ENCODE peak calls at places on chromosomes 2 and 18, in six cellular contexts. I is pons; A is activated CD8-positive, alpha-beta memory T cell treated with anti-CD3 and anti-CD28 coated beads for 48 hours; H is heart left ventricle; S is cardiac fibroblast; W is HFFc6. U is an unnamed sample.

GRCh38 chr18:75070235-75070624 is 138.7 kb downstream of the PTGR3 start:
- DNase-seq in I (no peak), W (no peak), S (no peak), H (no peak), A (no peak), U (no peak)

GRCh38 chr2:29361255-29361654 is 246.0 kb downstream of the CLIP4 start:
- DNase-seq in I (no peak), S (peak), A (no peak), W (no peak), H (no peak), U (no peak)

GRCh38 chr2:127117603-127118002 is 10.6 kb upstream of the BIN1 start:
- DNase-seq in I (no peak), A (no peak), S (no peak), W (no peak), H (no peak), U (no peak)

GRCh38 chr2:60899230-60899891 is 18.0 kb downstream of the REL start:
- DNase-seq in A (no peak), I (no peak), S (no peak), W (no peak), H (no peak), U (no peak)

GRCh38 chr2:120291464-120292311 is 39.0 kb downstream of the RALB start:
- DNase-seq in H (no peak), W (peak), I (no peak), A (no peak), S (peak), U (peak)

GRCh38 chr2:104658149-104658839 is 195.6 kb upstream of the POU3F3 start:
- DNase-seq in A (no peak), I (peak), W (no peak), H (peak), S (no peak), U (peak)

GRCh38 chr2:128446049-128446811 is 127.6 kb upstream of the HS6ST1 start:
- DNase-seq in H (no peak), W (no peak), A (no peak), S (no peak), I (no peak), U (no peak)

GRCh38 chr2:38671303-38671702 is 5.4 kb downstream of the GALM start:
- DNase-seq in A (no peak), I (no peak), H (no peak), W (no peak), S (no peak), U (no peak)

GRCh38 chr2:71945133-71945959 is 202.3 kb downstream of the CYP26B1 start:
- DNase-seq in W (no peak), H (no peak), S (no peak), A (no peak), I (no peak), U (no peak)

U was measured in prostate gland.